ENCODE peak calls at places on chromosomes 5 and 9, in eight cellular contexts. One of them, this sample, is unnamed.

GRCh38 chr5:58934629-58935097 is 351.8 kb downstream of the RAB3C start:
- DNase-seq in posterior vena cava: no peak
- DNase-seq in T-helper 17 cell: no peak
- DNase-seq in T-helper 1 cell: no peak
- DNase-seq in dorsolateral prefrontal cortex: no peak
- DNase-seq in NCI-H187 treated with DMSO at 0.1 percent for 48 hours: no peak
- DNase-seq in head of caudate nucleus: no peak
- DNase-seq in AG04450: no peak
- DNase-seq in this sample: no peak

GRCh38 chr5:132003170-132003744 is 8.2 kb downstream of the ACSL6 start:
- DNase-seq in posterior vena cava: peak; percentile 78
- DNase-seq in T-helper 17 cell: no peak
- DNase-seq in T-helper 1 cell: no peak
- DNase-seq in dorsolateral prefrontal cortex: peak; percentile 54
- DNase-seq in NCI-H187 treated with DMSO at 0.1 percent for 48 hours: no peak
- DNase-seq in head of caudate nucleus: peak; percentile 90
- DNase-seq in AG04450: no peak
- DNase-seq in this sample: peak; percentile 52

GRCh38 chr5:139912804-139913203 is 117.2 kb downstream of the PSD2 start:
- DNase-seq in posterior vena cava: no peak
- DNase-seq in T-helper 17 cell: no peak
- DNase-seq in T-helper 1 cell: no peak
- DNase-seq in dorsolateral prefrontal cortex: no peak
- DNase-seq in NCI-H187 treated with DMSO at 0.1 percent for 48 hours: no peak
- DNase-seq in head of caudate nucleus: no peak
- DNase-seq in AG04450: no peak
- DNase-seq in this sample: no peak

GRCh38 chr5:92332039-92332438 is 948.9 kb upstream of the ARRDC3 start:
- DNase-seq in posterior vena cava: no peak
- DNase-seq in T-helper 17 cell: no peak
- DNase-seq in T-helper 1 cell: no peak
- DNase-seq in dorsolateral prefrontal cortex: no peak
- DNase-seq in NCI-H187 treated with DMSO at 0.1 percent for 48 hours: no peak
- DNase-seq in head of caudate nucleus: no peak
- DNase-seq in AG04450: no peak
- DNase-seq in this sample: no peak

GRCh38 chr5:96873469-96873868 is 2.8 kb upstream of the ERAP2 start:
- DNase-seq in posterior vena cava: no peak
- DNase-seq in T-helper 17 cell: no peak
- DNase-seq in T-helper 1 cell: no peak
- DNase-seq in dorsolateral prefrontal cortex: no peak
- DNase-seq in NCI-H187 treated with DMSO at 0.1 percent for 48 hours: no peak
- DNase-seq in head of caudate nucleus: no peak
- DNase-seq in AG04450: no peak
- DNase-seq in this sample: no peak

GRCh38 chr5:115068239-115069086 is 101.2 kb downstream of the TRIM36 start:
- DNase-seq in posterior vena cava: no peak
- DNase-seq in T-helper 17 cell: no peak
- DNase-seq in T-helper 1 cell: no peak
- DNase-seq in dorsolateral prefrontal cortex: no peak
- DNase-seq in NCI-H187 treated with DMSO at 0.1 percent for 48 hours: no peak
- DNase-seq in head of caudate nucleus: no peak
- DNase-seq in AG04450: no peak
- DNase-seq in this sample: no peak

GRCh38 chr5:4949108-4949507 is 191.0 kb upstream of the ADAMTS16 start:
- DNase-seq in posterior vena cava: no peak
- DNase-seq in T-helper 17 cell: no peak
- DNase-seq in T-helper 1 cell: no peak
- DNase-seq in dorsolateral prefrontal cortex: no peak
- DNase-seq in NCI-H187 treated with DMSO at 0.1 percent for 48 hours: no peak
- DNase-seq in head of caudate nucleus: no peak
- DNase-seq in AG04450: no peak
- DNase-seq in this sample: no peak

GRCh38 chr9:107730691-107731090 is 241.1 kb upstream of the KLF4 start:
- DNase-seq in posterior vena cava: no peak
- DNase-seq in T-helper 17 cell: no peak
- DNase-seq in T-helper 1 cell: no peak
- DNase-seq in dorsolateral prefrontal cortex: no peak
- DNase-seq in NCI-H187 treated with DMSO at 0.1 percent for 48 hours: no peak
- DNase-seq in head of caudate nucleus: no peak
- DNase-seq in AG04450: no peak
- DNase-seq in this sample: no peak

GRCh38 chr5:174581483-174581882 is 142.9 kb upstream of the MSX2 start:
- DNase-seq in posterior vena cava: no peak
- DNase-seq in T-helper 17 cell: no peak
- DNase-seq in T-helper 1 cell: no peak
- DNase-seq in dorsolateral prefrontal cortex: no peak
- DNase-seq in NCI-H187 treated with DMSO at 0.1 percent for 48 hours: no peak
- DNase-seq in head of caudate nucleus: peak; percentile 39
- DNase-seq in AG04450: no peak
- DNase-seq in this sample: no peak

GRCh38 chr9:5360341-5360740 is 20.7 kb upstream of the RLN1 start:
- DNase-seq in posterior vena cava: no peak
- DNase-seq in T-helper 17 cell: no peak
- DNase-seq in T-helper 1 cell: no peak
- DNase-seq in dorsolateral prefrontal cortex: no peak
- DNase-seq in NCI-H187 treated with DMSO at 0.1 percent for 48 hours: no peak
- DNase-seq in head of caudate nucleus: no peak
- DNase-seq in AG04450: no peak
- DNase-seq in this sample: no peak

GRCh38 chr9:103183569-103184191 is 188.5 kb downstream of the CYLC2 start:
- DNase-seq in posterior vena cava: no peak
- DNase-seq in T-helper 17 cell: no peak
- DNase-seq in T-helper 1 cell: no peak
- DNase-seq in dorsolateral prefrontal cortex: no peak
- DNase-seq in NCI-H187 treated with DMSO at 0.1 percent for 48 hours: no peak
- DNase-seq in head of caudate nucleus: no peak
- DNase-seq in AG04450: no peak
- DNase-seq in this sample: no peak

GRCh38 chr9:102035929-102036328 is 297.5 kb upstream of the GRIN3A start:
- DNase-seq in posterior vena cava: no peak
- DNase-seq in T-helper 17 cell: no peak
- DNase-seq in T-helper 1 cell: no peak
- DNase-seq in dorsolateral prefrontal cortex: no peak
- DNase-seq in NCI-H187 treated with DMSO at 0.1 percent for 48 hours: no peak
- DNase-seq in head of caudate nucleus: no peak
- DNase-seq in AG04450: no peak
- DNase-seq in this sample: no peak

GRCh38 chr9:33040792-33041458 is 15.9 kb downstream of the DNAJA1 start:
- DNase-seq in posterior vena cava: peak; percentile 75
- DNase-seq in T-helper 17 cell: no peak
- DNase-seq in T-helper 1 cell: no peak
- DNase-seq in dorsolateral prefrontal cortex: no peak
- DNase-seq in NCI-H187 treated with DMSO at 0.1 percent for 48 hours: no peak
- DNase-seq in head of caudate nucleus: no peak
- DNase-seq in AG04450: no peak
- DNase-seq in this sample: no peak